ENCODE peak calls at places on chromosomes 2 and 18, in six cellular contexts. P is effector memory CD4-positive, alpha-beta T cell; N is activated T-cell treated with anti-CD3 and anti-CD28 coated beads, Interleukin-2, amount 50 U/mL, for 72 hours; Y is RCC 7860; R is activated gamma-delta T cell treated with Interleukin-2 at 50 U/mL for 16 hours; B is left cardiac atrium. S is an unnamed sample.

GRCh38 chr2:129936334-129936934 is 43.0 kb upstream of the RAB6C start:
- DNase-seq in P (no peak), N (no peak), Y (peak), R (peak), B (no peak), S (peak)

GRCh38 chr2:162123806-162124758 is 28.0 kb downstream of the GCG start:
- DNase-seq in P (no peak), N (no peak), Y (peak), R (no peak), B (no peak), S (peak)

GRCh38 chr2:166628478-166629136 is 134.6 kb upstream of the SCN7A start:
- DNase-seq in P (no peak), N (no peak), Y (no peak), R (no peak), B (no peak), S (no peak)

GRCh38 chr2:98691307-98691706 is 39.6 kb downstream of the MGAT4A start:
- DNase-seq in P (no peak), N (no peak), Y (no peak), R (no peak), B (no peak), S (no peak)

GRCh38 chr2:223860809-223861738 is 23.7 kb upstream of the AP1S3 start:
- DNase-seq in P (no peak), N (no peak), Y (peak), R (no peak), B (no peak), S (no peak)

GRCh38 chr18:13435596-13436333 is 217.2 kb downstream of the LDLRAD4 start:
- DNase-seq in P (no peak), N (no peak), Y (peak), R (no peak), B (no peak), S (no peak)

GRCh38 chr2:100416397-100416938 is 1.0 kb downstream of the CHST10 start:
- DNase-seq in P (no peak), N (no peak), Y (no peak), R (no peak), B (no peak), S (no peak)

GRCh38 chr18:57150828-57151227 is 3.9 kb downstream of the BOD1L2 start:
- DNase-seq in P (no peak), N (no peak), Y (no peak), R (no peak), B (no peak), S (no peak)

GRCh38 chr2:127004893-127005600 is 101.9 kb downstream of the BIN1 start:
- DNase-seq in P (no peak), N (no peak), Y (no peak), R (no peak), B (no peak), S (no peak)

GRCh38 chr2:232481322-232482140 is 6.1 kb downstream of the ECEL1 start:
- DNase-seq in P (no peak), N (no peak), Y (no peak), R (no peak), B (peak), S (no peak)

GRCh38 chr2:166765141-166765540 is 123.1 kb upstream of the XIRP2 start:
- DNase-seq in P (no peak), N (no peak), Y (no peak), R (no peak), B (no peak), S (no peak)

GRCh38 chr2:70959851-70960832 is 18.3 kb upstream of the ANKRD53 start:
- DNase-seq in P (no peak), N (no peak), Y (no peak), R (no peak), B (no peak), S (no peak)

GRCh38 chr18:26487437-26487836 is 60.9 kb downstream of the KCTD1 start:
- DNase-seq in P (no peak), N (peak), Y (peak), R (no peak), B (no peak), S (peak)

GRCh38 chr2:72780483-72780882 is 45.4 kb downstream of the EXOC6B start:
- DNase-seq in P (no peak), N (no peak), Y (no peak), R (no peak), B (no peak), S (no peak)

GRCh38 chr18:59672125-59672769 is 25.0 kb downstream of the CCBE1 start:
- DNase-seq in P (no peak), N (no peak), Y (no peak), R (no peak), B (no peak), S (no peak)

GRCh38 chr18:75678662-75679061 is 251.2 kb upstream of the SMIM21 start:
- DNase-seq in P (no peak), N (no peak), Y (no peak), R (no peak), B (no peak), S (no peak)

GRCh38 chr2:98086491-98087446 is at the start of gene VWA3B:
- DNase-seq in P (no peak), N (peak), Y (no peak), R (no peak), B (peak), S (peak)

GRCh38 chr2:120175000-120175581 is 48.1 kb downstream of the TMEM185B start:
- DNase-seq in P (no peak), N (no peak), Y (peak), R (peak), B (no peak), S (peak)

GRCh38 chr18:35005963-35006577 is 35.1 kb upstream of the MAPRE2 start:
- DNase-seq in P (no peak), N (no peak), Y (peak), R (no peak), B (no peak), S (peak)

GRCh38 chr2:204505946-204506345 is 39.3 kb upstream of the PARD3B start:
- DNase-seq in P (no peak), N (no peak), Y (peak), R (no peak), B (no peak), S (no peak)

GRCh38 chr2:206799083-206799482 is 33.7 kb downstream of the FASTKD2 start:
- DNase-seq in P (no peak), N (peak), Y (no peak), R (no peak), B (no peak), S (no peak)

GRCh38 chr2:84676295-84676694 is 160.0 kb downstream of the DNAH6 start:
- DNase-seq in P (no peak), N (no peak), Y (no peak), R (no peak), B (no peak), S (no peak)

GRCh38 chr2:156615836-156616322 is 179.7 kb downstream of the GPD2 start:
- DNase-seq in P (no peak), N (no peak), Y (no peak), R (no peak), B (no peak), S (no peak)

GRCh38 chr2:70460333-70460732 is 93.3 kb downstream of the TGFA start:
- DNase-seq in P (no peak), N (no peak), Y (no peak), R (no peak), B (no peak), S (no peak)

GRCh38 chr2:28855193-28855592 is 14.9 kb downstream of the TRMT61B start:
- DNase-seq in P (no peak), N (no peak), Y (no peak), R (no peak), B (no peak), S (no peak)

GRCh38 chr18:29154196-29154757 is 977.3 kb upstream of the CDH2 start:
- DNase-seq in P (no peak), N (no peak), Y (peak), R (no peak), B (no peak), S (no peak)

GRCh38 chr2:112476434-112476833 is 5.5 kb upstream of the TTL start:
- DNase-seq in P (no peak), N (no peak), Y (no peak), R (no peak), B (no peak), S (no peak)

GRCh38 chr2:66692521-66692920 is 257.6 kb downstream of the MEIS1 start:
- DNase-seq in P (no peak), N (no peak), Y (no peak), R (no peak), B (no peak), S (no peak)

GRCh38 chr18:3261035-3261392 is 919 bp upstream of the MYL12B start:
- DNase-seq in P (no peak), N (no peak), Y (no peak), R (no peak), B (no peak), S (no peak)

GRCh38 chr2:84631047-84631446 is 114.7 kb downstream of the DNAH6 start:
- DNase-seq in P (no peak), N (no peak), Y (peak), R (no peak), B (no peak), S (peak)

GRCh38 chr2:101255501-101255900 is 2.8 kb downstream of the CNOT11 start:
- DNase-seq in P (no peak), N (no peak), Y (no peak), R (no peak), B (no peak), S (no peak)

GRCh38 chr2:132627542-132627941 is 42.5 kb downstream of the LYPD1 start:
- DNase-seq in P (no peak), N (no peak), Y (no peak), R (no peak), B (no peak), S (no peak)

GRCh38 chr2:201130524-201131186 is 14.7 kb downstream of the CFLAR start:
- DNase-seq in P (peak), N (peak), Y (peak), R (no peak), B (peak), S (no peak)

GRCh38 chr2:190986221-190986953 is 27.6 kb downstream of the STAT1 start:
- DNase-seq in P (no peak), N (no peak), Y (no peak), R (peak), B (no peak), S (no peak)

GRCh38 chr2:233414777-233415570 is 60.7 kb downstream of the DGKD start:
- DNase-seq in P (no peak), N (peak), Y (peak), R (no peak), B (peak), S (no peak)